ENCODE peak calls at places on chromosomes 5 and 9, in ten cellular contexts. T is thyroid gland; U is A673; I is right atrium auricular region; C is OCI-LY7; E is heart left ventricle; H is CD8-positive, alpha-beta T cell; Q is left ventricle myocardium inferior; W is PC-9; M is stomach. F is an unnamed sample. For H3K4me1, the result is how much of the 10 kb centered on the place peaks cover.

GRCh38 chr9:97980918-97981827 is 2.0 kb upstream of the ANP32B start:
- DNase-seq in C (peak), M (no peak), W (no peak), T (no peak), H (no peak), U (no peak), I (peak), E (peak), Q (peak), F (no peak)

GRCh38 chr9:93508207-93508606 is 54.8 kb upstream of the FAM120AOS start:
- DNase-seq in M (no peak), H (no peak), E (no peak), W (no peak), C (no peak), Q (no peak), T (no peak), U (no peak), I (no peak), F (no peak)

GRCh38 chr9:130431536-130432303 is 13.0 kb upstream of the ASS1 start:
- DNase-seq in H (no peak), Q (no peak), T (no peak), C (no peak), I (no peak), M (no peak), U (no peak), E (no peak), W (no peak), F (no peak)

GRCh38 chr5:139709587-139710369 is 61.6 kb downstream of the CXXC5 start:
- DNase-seq in U (peak), C (peak), M (no peak), H (no peak), E (peak), W (no peak), T (no peak), Q (peak), I (no peak), F (peak)

GRCh38 chr9:87909310-87910041 is 8.3 kb upstream of the SPATA31C1 start:
- DNase-seq in U (no peak), W (no peak), T (no peak), H (no peak), M (peak), Q (no peak), C (no peak), I (no peak), E (no peak), F (peak)

GRCh38 chr5:141965071-141965470 is 3.8 kb upstream of the RNF14 start:
- DNase-seq in H (no peak), I (no peak), T (no peak), Q (no peak), U (no peak), C (no peak), W (no peak), E (no peak), M (no peak), F (no peak)

GRCh38 chr5:218457-219289 is 553 bp downstream of the SDHA start:
- DNase-seq in E (peak), H (no peak), C (peak), M (peak), U (no peak), Q (no peak), T (peak), I (no peak), W (peak), F (peak)

GRCh38 chr5:10635257-10635860 is 71.5 kb downstream of the ANKRD33B start:
- DNase-seq in E (no peak), W (peak), H (no peak), T (no peak), I (no peak), Q (no peak), M (no peak), U (no peak), C (peak), F (no peak)

GRCh38 chr9:89685698-89686097 is 80.9 kb downstream of the GADD45G start:
- DNase-seq in M (no peak), W (no peak), C (no peak), I (no peak), E (no peak), Q (no peak), H (no peak), U (no peak), T (no peak), F (no peak)

GRCh38 chr9:68933434-68934318 is 80.2 kb downstream of the PRKACG start:
- DNase-seq in U (no peak), Q (no peak), H (no peak), T (no peak), E (no peak), C (peak), I (no peak), M (no peak), W (no peak), F (peak)

GRCh38 chr5:140293091-140293996 is 9.6 kb downstream of the PFDN1 start:
- DNase-seq in M (no peak), I (no peak), Q (no peak), T (no peak), E (no peak), H (no peak), W (no peak), C (no peak), U (no peak), F (no peak)

GRCh38 chr9:34403554-34404380 is 27.1 kb upstream of the MYORG start:
- DNase-seq in E (peak), Q (peak), U (peak), W (peak), T (peak), H (no peak), C (peak), M (peak), I (peak), F (peak)

GRCh38 chr9:17744786-17745185 is 165.9 kb downstream of the SH3GL2 start:
- DNase-seq in I (no peak), H (no peak), M (no peak), W (no peak), U (peak), T (no peak), E (no peak), C (no peak), Q (no peak), F (no peak)

GRCh38 chr9:116701940-116702642 is 15.0 kb downstream of the TRIM32 start:
- DNase-seq in I (no peak), W (no peak), Q (no peak), C (no peak), E (no peak), U (no peak), M (no peak), H (no peak), T (no peak), F (no peak)

GRCh38 chr5:178114325-178115135 is 1.2 kb downstream of the N4BP3 start:
- DNase-seq in T (no peak), Q (no peak), C (peak), H (peak), W (peak), M (peak), I (no peak), E (no peak), U (no peak), F (no peak)

GRCh38 chr9:80500300-80500699 is 928.5 kb downstream of the TLE4 start:
- DNase-seq in T (no peak), U (no peak), C (no peak), E (no peak), W (no peak), Q (no peak), I (no peak), M (no peak), H (no peak), F (no peak)

GRCh38 chr5:8689773-8690172 is 820.8 kb downstream of the MTRR start:
- DNase-seq in W (no peak), E (no peak), C (no peak), M (no peak), H (no peak), T (no peak), U (no peak), Q (no peak), I (no peak), F (no peak)

GRCh38 chr9:111805841-111806241 is 11.1 kb upstream of the SHOC1 start:
- DNase-seq in I (no peak), C (no peak), H (no peak), Q (no peak), U (peak), T (no peak), E (no peak), W (no peak), M (no peak), F (no peak)

GRCh38 chr9:85430659-85431370 is 310.9 kb downstream of the AGTPBP1 start:
- DNase-seq in Q (no peak), C (no peak), U (no peak), H (no peak), I (no peak), W (no peak), E (peak), T (no peak), M (no peak), F (no peak)

GRCh38 chr5:73997936-73998335 is 371.9 kb downstream of the ARHGEF28 start:
- DNase-seq in I (no peak), U (no peak), C (no peak), H (no peak), W (no peak), M (no peak), Q (no peak), E (no peak), T (no peak), F (no peak)

GRCh38 chr5:111083323-111083722 is 8.8 kb upstream of the WDR36 start:
- DNase-seq in E (no peak), C (peak), T (no peak), H (no peak), M (no peak), Q (no peak), U (peak), W (no peak), I (no peak), F (no peak)

GRCh38 chr9:23979491-23979890 is 153.5 kb upstream of the ELAVL2 start:
- DNase-seq in U (no peak), T (no peak), H (no peak), M (no peak), Q (no peak), C (no peak), W (no peak), E (no peak), I (no peak), F (no peak)

GRCh38 chr9:31574006-31574750 is 810.3 kb upstream of the ACO1 start:
- DNase-seq in W (peak), H (no peak), M (no peak), Q (no peak), C (no peak), T (no peak), E (no peak), I (no peak), U (no peak), F (no peak)

GRCh38 chr9:7150153-7150890 is 392.5 kb downstream of the KDM4C start:
- DNase-seq in W (no peak), I (no peak), U (no peak), H (no peak), M (no peak), E (no peak), C (no peak), Q (no peak), T (peak), F (no peak)
- H3K4me3 ChIP-seq in W (no peak), I (no peak), U (no peak), H (no peak), M (no peak), E (no peak), C (no peak), Q (no peak), T (no peak), F (no peak)

DNA sequence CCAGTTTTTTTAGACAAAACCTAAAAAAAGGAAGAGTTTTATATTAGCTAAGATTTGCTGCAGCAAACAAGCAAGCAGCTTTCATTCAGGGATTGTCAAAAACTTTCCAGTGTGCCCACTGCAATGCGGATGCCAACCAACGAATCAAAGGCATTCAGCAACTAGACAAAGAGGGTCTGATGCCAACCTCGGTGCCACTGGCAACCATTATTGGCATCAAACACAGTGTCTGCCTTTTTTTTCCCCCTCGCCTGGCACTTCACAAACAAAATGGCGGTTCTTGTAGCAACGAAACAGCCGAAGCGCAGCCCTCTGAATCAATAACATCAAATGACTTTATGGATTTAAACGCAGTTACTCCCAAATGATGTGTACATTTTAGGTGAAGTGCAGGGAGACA is 10.4 kb downstream of the NFIB start:
- DNase-seq in H (no peak), U (no peak), T (no peak), W (no peak), Q (no peak), I (no peak), C (no peak), M (no peak), E (no peak), F (no peak)
- H3K27ac ChIP-seq in H (no peak), U (no peak), T (no peak), W (no peak), Q (peak), I (no peak), C (no peak), M (no peak), E (no peak), F (no peak)

GRCh38 chr9:134644715-134645606 is 3.4 kb downstream of the COL5A1 start:
- DNase-seq in I (peak), U (peak), Q (peak), T (peak), C (no peak), H (no peak), W (peak), M (peak), E (peak), F (no peak)
- H3K4me1 ChIP-seq in I (half or more), U (under half), Q (half or more), T (under half), C (under half), H (under half), W (under half), M (under half), E (under half), F (under half)

GRCh38 chr9:6024035-6024554 is 8.7 kb upstream of the RANBP6 start:
- DNase-seq in Q (no peak), W (peak), M (no peak), U (peak), H (no peak), E (no peak), C (peak), T (no peak), I (no peak), F (no peak)
- H3K4me3 ChIP-seq in Q (no peak), W (no peak), M (no peak), U (no peak), H (no peak), E (no peak), C (no peak), T (no peak), I (no peak), F (no peak)

DNA sequence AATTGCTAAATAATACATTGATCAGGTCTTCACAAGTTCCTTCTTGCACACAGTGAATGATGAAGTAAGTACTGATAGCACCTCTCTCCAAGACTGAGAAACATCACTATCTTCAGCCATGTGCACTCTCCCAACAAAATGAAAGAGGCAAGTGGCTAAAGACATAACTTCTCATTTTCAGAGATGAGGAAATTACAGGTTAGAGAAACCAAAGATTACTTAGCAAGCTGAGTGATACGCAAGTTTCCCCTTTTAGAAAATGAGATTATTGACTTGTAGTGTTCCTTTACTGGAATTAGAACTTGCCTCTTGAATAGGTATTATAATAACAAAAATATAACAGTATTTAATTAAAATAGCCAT is 21.6 kb downstream of the CEMIP2 start:
- DNase-seq in E (no peak), C (no peak), H (no peak), W (no peak), T (no peak), Q (no peak), M (no peak), U (no peak), I (no peak), F (no peak)
- H3K27ac ChIP-seq in E (no peak), C (no peak), H (no peak), W (no peak), T (no peak), Q (no peak), M (peak), U (no peak), I (no peak), F (no peak)

DNA sequence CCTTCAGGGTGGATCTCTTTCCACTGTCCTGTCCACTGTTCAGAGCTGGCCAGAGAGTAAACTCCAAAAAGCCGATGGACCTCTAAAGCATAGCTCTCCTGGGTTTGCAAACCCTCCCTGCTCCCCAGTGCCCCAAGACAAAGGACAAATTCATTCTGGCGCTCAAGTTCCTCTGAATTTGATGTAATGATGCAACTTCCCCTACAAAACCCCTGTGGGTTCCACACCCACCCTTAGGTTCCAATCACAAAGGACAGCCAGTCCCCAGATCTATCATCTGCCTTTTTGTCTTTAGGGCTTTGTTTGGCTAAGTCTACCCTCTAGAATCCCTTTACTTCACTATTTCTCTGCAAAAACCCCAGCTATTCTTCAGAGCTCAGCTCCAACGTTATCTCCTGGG is 57.4 kb upstream of the SLC25A51 start:
- DNase-seq in E (no peak), C (no peak), Q (no peak), U (no peak), H (no peak), W (no peak), T (no peak), I (no peak), M (no peak), F (no peak)
- H3K4me1 ChIP-seq in E (under half), C (under half), Q (under half), U (under half), H (under half), W (under half), T (under half), I (under half), M (under half), F (under half)

F was measured in pancreas.